ENCODE peak calls at places on chromosome 15, in four cellular contexts. O is GM12878, E is H1, A is HepG2. G is an unnamed sample.

GRCh38 chr15:62068071-62068786 is 1.5 kb downstream of the C2CD4A start:
- DNase-seq in O (no peak), E (no peak), A (peak), G (peak)

GRCh38 chr15:64324513-64324912 is 31.5 kb downstream of the CSNK1G1 start:
- DNase-seq in O (no peak), E (no peak), A (no peak), G (no peak)

GRCh38 chr15:79128556-79128955 is 38.0 kb upstream of the RASGRF1 start:
- DNase-seq in O (no peak), E (no peak), A (no peak), G (no peak)

GRCh38 chr15:76336254-76337046 is at the start of gene ISL2:
- DNase-seq in O (peak), E (peak), A (peak), G (peak)

GRCh38 chr15:101256756-101257155 is 4.9 kb upstream of the CHSY1 start:
- DNase-seq in O (no peak), E (no peak), A (no peak), G (no peak)

GRCh38 chr15:44535509-44536297 is 1.2 kb upstream of the EIF3J start:
- DNase-seq in O (no peak), E (no peak), A (peak), G (no peak)

GRCh38 chr15:59020321-59020720 is 32.9 kb downstream of the RNF111 start:
- DNase-seq in O (no peak), E (no peak), A (peak), G (no peak)

GRCh38 chr15:76169013-76169412 is 109.2 kb downstream of the TMEM266 start:
- DNase-seq in O (no peak), E (no peak), A (no peak), G (peak)

GRCh38 chr15:89874926-89875564 is 18.7 kb downstream of the AP3S2 start:
- DNase-seq in O (no peak), E (peak), A (peak), G (peak)

GRCh38 chr15:89034305-89034704 is 54.0 kb upstream of the ABHD2 start:
- DNase-seq in O (no peak), E (no peak), A (peak), G (no peak)

GRCh38 chr15:20352241-20353200 is 189.1 kb downstream of the GOLGA6L6 start:
- DNase-seq in O (no peak), E (no peak), A (no peak), G (no peak)

GRCh38 chr15:78207641-78208340 is 26.6 kb downstream of the ACSBG1 start:
- DNase-seq in O (no peak), E (no peak), A (no peak), G (no peak)

GRCh38 chr15:36778516-36778915 is 199.1 kb downstream of the CDIN1 start:
- DNase-seq in O (no peak), E (no peak), A (no peak), G (no peak)

GRCh38 chr15:73240864-73241499 is 127.8 kb downstream of the HCN4 start:
- DNase-seq in O (peak), E (no peak), A (peak), G (peak)

GRCh38 chr15:90470453-90470852 is 59.3 kb upstream of the CRTC3 start:
- DNase-seq in O (no peak), E (no peak), A (no peak), G (no peak)

GRCh38 chr15:42094512-42094963 is at the start of gene PLA2G4D:
- DNase-seq in O (no peak), E (no peak), A (no peak), G (no peak)

GRCh38 chr15:36499751-36500389 is 79.6 kb upstream of the CDIN1 start:
- DNase-seq in O (no peak), E (no peak), A (no peak), G (no peak)

GRCh38 chr15:101641134-101641764 is 10.9 kb downstream of the TM2D3 start:
- DNase-seq in O (peak), E (no peak), A (peak), G (peak)

GRCh38 chr15:88341653-88342052 is 85.1 kb upstream of the NTRK3 start:
- DNase-seq in O (no peak), E (no peak), A (no peak), G (no peak)

GRCh38 chr15:82298520-82298919 is 35.9 kb downstream of the SAXO2 start:
- DNase-seq in O (no peak), E (no peak), A (no peak), G (no peak)

GRCh38 chr15:101625980-101626379 is 26.2 kb downstream of the TM2D3 start:
- DNase-seq in O (no peak), E (no peak), A (no peak), G (no peak)

GRCh38 chr15:94174399-94174802 is 57.0 kb upstream of the MCTP2 start:
- DNase-seq in O (peak), E (no peak), A (no peak), G (no peak)

GRCh38 chr15:20341901-20342605 is 199.5 kb downstream of the GOLGA6L6 start:
- DNase-seq in O (no peak), E (no peak), A (no peak), G (peak)

GRCh38 chr15:35991386-35991785 is 445.4 kb upstream of the DPH6 start:
- DNase-seq in O (no peak), E (no peak), A (no peak), G (no peak)

GRCh38 chr15:68335251-68335650 is 57.7 kb downstream of the FEM1B start:
- DNase-seq in O (no peak), E (no peak), A (no peak), G (no peak)

GRCh38 chr15:89587955-89588354 is 12.7 kb downstream of the TICRR start:
- DNase-seq in O (no peak), E (no peak), A (no peak), G (no peak)

GRCh38 chr15:59221479-59221878 is 14.8 kb downstream of the LDHAL6B start:
- DNase-seq in O (no peak), E (no peak), A (no peak), G (no peak)

GRCh38 chr15:42971830-42972229 is 51.3 kb upstream of the TTBK2 start:
- DNase-seq in O (no peak), E (no peak), A (peak), G (no peak)

GRCh38 chr15:80404057-80404718 is at the start of gene ARNT2:
- DNase-seq in O (no peak), E (no peak), A (no peak), G (no peak)

GRCh38 chr15:55526559-55527036 is 18.6 kb upstream of the DNAAF4 start:
- DNase-seq in O (no peak), E (no peak), A (peak), G (peak)

GRCh38 chr15:34693053-34693744 is 61.6 kb downstream of the GJD2 start:
- DNase-seq in O (no peak), E (no peak), A (no peak), G (no peak)

GRCh38 chr15:60614862-60615771 is 136.2 kb upstream of the ICE2 start:
- DNase-seq in O (no peak), E (no peak), A (no peak), G (peak)

GRCh38 chr15:89128320-89129122 is 40.3 kb downstream of the ABHD2 start:
- DNase-seq in O (no peak), E (no peak), A (peak), G (no peak)

GRCh38 chr15:58771621-58772235 is 626 bp downstream of the MINDY2 start:
- DNase-seq in O (no peak), E (no peak), A (no peak), G (peak)

GRCh38 chr15:60957111-60957510 is 272.0 kb downstream of the RORA start:
- DNase-seq in O (no peak), E (no peak), A (no peak), G (no peak)

GRCh38 chr15:93235926-93236781 is 147.1 kb upstream of the RGMA start:
- DNase-seq in O (no peak), E (no peak), A (no peak), G (no peak)

GRCh38 chr15:82849556-82850241 is 40.3 kb downstream of the WHAMM start:
- DNase-seq in O (no peak), E (peak), A (peak), G (peak)

GRCh38 chr15:65381445-65382145 is 3.8 kb upstream of the IGDCC3 start:
- DNase-seq in O (no peak), E (no peak), A (no peak), G (no peak)

GRCh38 chr15:33292718-33293307 is 18.0 kb upstream of the RYR3 start:
- DNase-seq in O (no peak), E (no peak), A (peak), G (peak)

GRCh38 chr15:77083381-77084160 is 12.7 kb upstream of the TSPAN3 start:
- DNase-seq in O (peak), E (peak), A (peak), G (no peak)

DNA sequence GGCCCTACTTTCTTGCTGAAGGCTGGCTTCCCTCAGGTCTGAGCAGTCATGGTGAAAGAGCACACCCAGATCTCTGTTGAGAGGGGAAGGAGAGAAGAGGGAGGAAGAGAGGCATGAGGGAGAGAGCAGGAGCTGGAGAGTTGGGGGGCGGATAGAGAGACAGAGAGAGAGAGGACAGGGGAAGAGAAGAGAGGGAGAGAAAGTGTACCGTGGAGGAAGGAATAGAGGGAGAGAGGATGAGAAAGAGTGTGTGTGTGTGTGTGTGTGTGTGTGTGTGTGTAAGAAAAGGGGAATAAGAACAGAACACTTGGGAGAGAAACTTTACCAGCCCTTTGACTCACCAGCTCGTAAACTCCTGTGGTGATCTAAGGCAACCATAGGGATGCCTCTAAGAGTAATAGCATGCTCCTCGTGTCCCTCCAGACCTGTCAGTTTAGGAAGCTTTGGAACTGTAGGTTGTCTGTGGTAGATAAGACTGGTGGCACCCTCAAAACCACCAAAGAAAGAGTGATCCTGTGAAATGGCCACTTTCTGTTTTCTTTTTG is 18.1 kb downstream of the ZNF592 start:
- DNase-seq in O (no peak), E (no peak), A (no peak), G (no peak)
- TF ChIP-seq CREB1 in O (no peak), E (no peak), A (no peak), G (no peak)

GRCh38 chr15:40338041-40338657 is 2.6 kb downstream of the CCDC9B start:
- DNase-seq in O (no peak), E (no peak), A (peak), G (peak)
- TF ChIP-seq GABPA in O (no peak), E (no peak), A (no peak), G (no peak)

GRCh38 chr15:98358971-98359370 is 289.4 kb upstream of the IGF1R start:
- DNase-seq in O (no peak), E (no peak), A (no peak), G (no peak)
- TF ChIP-seq CREB1 in O (no peak), E (no peak), A (no peak), G (no peak)

GRCh38 chr15:70792171-70792573 is 28.8 kb upstream of the UACA start:
- DNase-seq in O (no peak), E (no peak), A (no peak), G (no peak)
- TF ChIP-seq GABPA in O (no peak), E (no peak), A (no peak), G (no peak)

DNA sequence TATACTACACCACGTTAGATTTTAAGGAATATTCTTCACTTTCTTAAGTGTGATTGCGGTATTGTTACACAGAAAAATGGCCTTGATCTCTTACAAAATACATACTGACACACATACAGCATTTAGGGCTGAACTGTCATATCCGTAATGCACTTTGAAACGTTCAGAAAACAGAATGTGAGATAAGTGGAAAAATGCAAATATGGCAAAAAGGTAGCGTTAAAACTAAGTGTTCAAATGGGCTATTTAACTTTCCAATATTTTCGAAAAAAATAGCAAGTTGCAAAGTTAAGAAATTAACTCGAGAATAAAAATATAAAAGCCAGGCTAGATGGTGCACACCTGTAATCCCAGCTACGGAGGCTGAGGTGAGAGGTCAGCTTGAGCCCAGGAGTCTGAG is 1.7 kb downstream of the ZNF280D start:
- DNase-seq in O (no peak), E (no peak), A (no peak), G (no peak)
- TF ChIP-seq CREB1 in O (no peak), E (no peak), A (no peak), G (no peak)

DNA sequence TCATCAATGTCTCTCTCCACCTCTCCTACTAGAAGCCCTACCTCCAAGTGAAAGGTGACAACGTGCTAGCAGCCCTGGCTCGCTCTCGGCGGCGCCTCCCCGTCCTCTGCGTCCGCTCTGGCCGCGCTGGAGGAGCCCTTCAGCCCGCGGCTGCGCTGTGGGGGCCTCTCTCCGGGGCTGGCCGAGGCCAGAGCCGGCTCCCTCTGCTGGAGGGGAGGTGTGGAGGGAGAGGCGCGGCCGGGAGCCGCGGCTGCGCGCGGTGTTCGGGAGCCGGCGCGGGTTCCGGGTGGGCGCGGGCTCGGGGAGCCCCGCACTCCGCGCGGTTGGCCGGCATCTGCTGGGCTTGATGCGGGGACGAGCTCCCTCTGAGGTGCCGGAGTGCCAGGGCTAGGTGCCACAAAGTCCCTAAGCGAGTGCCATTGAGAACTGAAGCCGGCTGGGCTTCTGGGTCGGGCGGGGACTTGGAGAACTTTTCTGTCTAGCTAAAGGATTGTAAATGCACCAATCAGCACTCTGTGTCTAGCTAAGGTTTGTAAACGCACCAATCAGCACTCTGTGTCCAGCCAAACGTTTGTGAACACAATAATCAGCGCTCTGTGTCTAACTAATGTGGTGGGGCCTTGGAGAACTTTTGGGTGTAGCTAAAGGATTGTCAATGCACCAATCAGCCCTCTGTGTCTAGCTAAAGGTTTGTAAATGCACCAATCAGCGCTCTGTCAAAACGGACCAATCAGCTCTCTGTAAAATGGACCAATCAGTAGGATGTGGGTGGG is 84.8 kb upstream of the ARRDC4 start:
- DNase-seq in O (no peak), E (no peak), A (no peak), G (peak)
- TF ChIP-seq GABPA in O (no peak), E (no peak), A (no peak), G (no peak)

GRCh38 chr15:67090297-67091072 is 25.1 kb downstream of the SMAD3 start:
- DNase-seq in O (no peak), E (no peak), A (no peak), G (no peak)
- TF ChIP-seq CREB1 in O (no peak), E (no peak), A (no peak), G (no peak)

DNA sequence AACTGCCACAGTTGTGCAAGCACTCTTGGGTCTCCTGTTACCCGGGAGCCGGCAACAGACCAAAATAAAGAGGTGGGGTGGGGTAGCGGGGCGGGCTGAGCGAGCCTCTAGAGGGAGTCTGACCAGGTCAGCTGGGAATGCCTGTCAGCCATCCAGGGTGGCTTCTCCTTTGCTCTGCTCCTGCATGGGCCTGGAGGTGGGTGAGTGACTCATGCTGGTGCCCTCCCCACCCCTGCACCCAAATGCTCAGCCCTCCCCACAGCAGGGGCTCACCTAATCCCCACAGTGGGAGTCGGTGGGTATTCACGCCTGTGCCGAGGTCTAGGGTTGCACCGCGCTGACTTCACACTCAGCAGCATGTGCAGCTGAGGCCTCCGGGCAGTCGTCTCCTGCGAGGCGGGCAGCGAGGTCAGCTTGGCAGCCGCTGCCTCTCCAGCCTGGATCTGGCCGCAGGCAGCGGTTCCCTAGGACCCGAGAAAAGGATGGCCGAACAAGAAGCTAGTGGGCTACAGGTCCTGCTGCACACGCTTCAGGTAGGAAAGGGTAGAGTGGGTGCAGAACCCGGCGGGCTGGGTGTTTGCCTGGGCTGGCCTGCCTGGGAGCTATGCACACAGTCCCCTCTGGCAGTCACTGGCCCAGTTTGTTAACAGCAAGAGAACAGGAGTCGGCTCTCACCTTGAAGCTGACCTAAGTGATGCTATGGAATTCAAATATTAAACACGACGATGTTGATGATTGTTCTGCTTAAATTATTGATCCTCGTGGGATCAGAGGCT is at the start of gene AGBL1:
- DNase-seq in O (no peak), E (peak), A (no peak), G (no peak)
- TF ChIP-seq GABPA in O (no peak), E (no peak), A (no peak), G (no peak)